ENCODE peak calls at places on chromosomes 12 and 14, in four cellular contexts. J is EH, R is NCI-H1092, F is brain microvascular endothelial cell. K is an unnamed sample.

GRCh38 chr12:106433055-106433454 is 75.5 kb downstream of the POLR3B start:
- DNase-seq in J (no peak), R (no peak), F (no peak), K (no peak)

GRCh38 chr12:16573652-16574077 is 32.3 kb downstream of the LMO3 start:
- DNase-seq in J (no peak), R (no peak), F (no peak), K (peak)

GRCh38 chr14:52370406-52370911 is 56.3 kb downstream of the PTGER2 start:
- DNase-seq in J (no peak), R (no peak), F (no peak), K (no peak)

GRCh38 chr12:188910-189621 is 24.9 kb downstream of the SLC6A12 start:
- DNase-seq in J (peak), R (peak), F (peak), K (peak)

GRCh38 chr12:68959457-68960161 is 26.6 kb upstream of the CPM start:
- DNase-seq in J (no peak), R (no peak), F (no peak), K (no peak)

GRCh38 chr12:56224954-56225353 is 812 bp downstream of the NABP2 start:
- DNase-seq in J (no peak), R (no peak), F (no peak), K (no peak)

GRCh38 chr12:121753844-121754264 is 39.6 kb downstream of the RHOF start:
- DNase-seq in J (no peak), R (no peak), F (no peak), K (no peak)

GRCh38 chr12:122947352-122947792 is 18.9 kb downstream of the ABCB9 start:
- DNase-seq in J (no peak), R (no peak), F (no peak), K (no peak)

GRCh38 chr14:67856806-67857205 is 37.2 kb downstream of the RAD51B start:
- DNase-seq in J (peak), R (no peak), F (no peak), K (peak)

GRCh38 chr12:11986165-11986564 is 84.6 kb upstream of the BCL2L14 start:
- DNase-seq in J (no peak), R (no peak), F (no peak), K (peak)

GRCh38 chr14:77426396-77426795 is 3.1 kb upstream of the NOXRED1 start:
- DNase-seq in J (no peak), R (no peak), F (no peak), K (no peak)

GRCh38 chr14:69043598-69044267 is 64.6 kb upstream of the ACTN1 start:
- DNase-seq in J (peak), R (no peak), F (peak), K (peak)

GRCh38 chr14:95318399-95318834 is 1.3 kb downstream of the CLMN start:
- DNase-seq in J (no peak), R (no peak), F (no peak), K (no peak)

GRCh38 chr14:85701116-85701515 is 171.2 kb downstream of the FLRT2 start:
- DNase-seq in J (no peak), R (no peak), F (no peak), K (no peak)

GRCh38 chr12:95574799-95575452 is 23.6 kb upstream of the USP44 start:
- DNase-seq in J (peak), R (peak), F (peak), K (peak)

K was measured in iris pigment epithelial cell.